ENCODE peak calls at places on chromosomes 4 and X, in ten cellular contexts. G, J, U, Q, N, I, E, F, W and C are unnamed samples.

GRCh38 chr4:15809058-15809457 is 30.9 kb downstream of the CD38 start:
- DNase-seq in G (no peak), J (no peak), U (no peak), Q (no peak), N (no peak), I (no peak), E (no peak), F (no peak), W (no peak), C (no peak)

GRCh38 chrX:148311544-148311943 is 188.9 kb upstream of the AFF2 start:
- DNase-seq in G (no peak), J (no peak), U (no peak), Q (no peak), N (no peak), I (no peak), E (no peak), F (no peak), W (no peak), C (no peak)

GRCh38 chr4:26330186-26330787 is 9.5 kb downstream of the RBPJ start:
- DNase-seq in G (no peak), J (peak), U (no peak), Q (no peak), N (no peak), I (no peak), E (peak), F (peak), W (no peak), C (no peak)

GRCh38 chr4:136319789-136320470 is 1212.4 kb downstream of the PCDH18 start:
- DNase-seq in G (no peak), J (no peak), U (peak), Q (no peak), N (no peak), I (no peak), E (no peak), F (peak), W (no peak), C (no peak)

GRCh38 chrX:119736206-119736764 is 22.1 kb upstream of the SOWAHD start:
- DNase-seq in G (no peak), J (no peak), U (no peak), Q (no peak), N (no peak), I (no peak), E (peak), F (no peak), W (no peak), C (no peak)

GRCh38 chr4:41458689-41459088 is 79.3 kb upstream of the LIMCH1 start:
- DNase-seq in G (no peak), J (no peak), U (no peak), Q (no peak), N (no peak), I (no peak), E (no peak), F (peak), W (no peak), C (no peak)

GRCh38 chr4:4714330-4714729 is 145.1 kb upstream of the MSX1 start:
- DNase-seq in G (no peak), J (no peak), U (no peak), Q (no peak), N (no peak), I (no peak), E (peak), F (no peak), W (no peak), C (no peak)

GRCh38 chr4:23337292-23337691 is 552.6 kb downstream of the PPARGC1A start:
- DNase-seq in G (no peak), J (no peak), U (no peak), Q (no peak), N (no peak), I (no peak), E (no peak), F (peak), W (no peak), C (no peak)

GRCh38 chrX:964831-965416 is 247.5 kb downstream of the CRLF2 start:
- DNase-seq in G (no peak), J (no peak), U (no peak), Q (no peak), N (no peak), I (no peak), E (no peak), F (no peak), W (no peak), C (no peak)

GRCh38 chr4:75683482-75684155 is 10.4 kb upstream of the G3BP2 start:
- DNase-seq in G (no peak), J (no peak), U (no peak), Q (no peak), N (no peak), I (no peak), E (no peak), F (no peak), W (no peak), C (no peak)

GRCh38 chrX:14873676-14874049 is 442 bp downstream of the MOSPD2 start:
- DNase-seq in G (no peak), J (peak), U (no peak), Q (no peak), N (no peak), I (no peak), E (no peak), F (no peak), W (no peak), C (no peak)

GRCh38 chrX:120468479-120468824 is 644 bp downstream of the LAMP2 start:
- DNase-seq in G (no peak), J (no peak), U (no peak), Q (no peak), N (no peak), I (no peak), E (no peak), F (no peak), W (no peak), C (no peak)

GRCh38 chr4:42411803-42412202 is 14.5 kb downstream of the SHISA3 start:
- DNase-seq in G (no peak), J (no peak), U (no peak), Q (no peak), N (no peak), I (no peak), E (no peak), F (no peak), W (no peak), C (no peak)

GRCh38 chrX:40579880-40580536 is 762 bp upstream of the ATP6AP2 start:
- DNase-seq in G (no peak), J (no peak), U (no peak), Q (no peak), N (no peak), I (no peak), E (no peak), F (no peak), W (no peak), C (no peak)

GRCh38 chr4:69830529-69831269 is 29.2 kb downstream of the SULT1E1 start:
- DNase-seq in G (peak), J (peak), U (no peak), Q (no peak), N (no peak), I (no peak), E (peak), F (peak), W (no peak), C (no peak)

GRCh38 chr4:82217986-82218715 is 155.6 kb downstream of the HNRNPD start:
- DNase-seq in G (no peak), J (peak), U (no peak), Q (no peak), N (no peak), I (no peak), E (no peak), F (peak), W (no peak), C (no peak)

GRCh38 chr4:105243446-105243845 is 96.8 kb downstream of the TET2 start:
- DNase-seq in G (no peak), J (no peak), U (no peak), Q (no peak), N (no peak), I (no peak), E (no peak), F (no peak), W (no peak), C (no peak)

GRCh38 chrX:27565992-27566391 is 24.2 kb upstream of the DCAF8L2 start:
- DNase-seq in G (no peak), J (no peak), U (no peak), Q (no peak), N (no peak), I (no peak), E (no peak), F (no peak), W (no peak), C (no peak)

GRCh38 chr4:75099321-75099720 is 166.4 kb downstream of the PARM1 start:
- DNase-seq in G (no peak), J (no peak), U (no peak), Q (no peak), N (no peak), I (no peak), E (no peak), F (peak), W (no peak), C (no peak)

GRCh38 chr4:176435891-176436499 is 116.2 kb downstream of the SPCS3 start:
- DNase-seq in G (no peak), J (no peak), U (no peak), Q (no peak), N (no peak), I (no peak), E (peak), F (no peak), W (no peak), C (no peak)

GRCh38 chr4:139476363-139476762 is 22.4 kb downstream of the RAB33B start:
- DNase-seq in G (no peak), J (no peak), U (no peak), Q (no peak), N (no peak), I (no peak), E (no peak), F (no peak), W (no peak), C (no peak)

GRCh38 chrX:10597871-10598270 is 22.5 kb downstream of the MID1 start:
- DNase-seq in G (no peak), J (no peak), U (no peak), Q (no peak), N (no peak), I (no peak), E (peak), F (peak), W (no peak), C (no peak)

GRCh38 chr4:159160242-159160641 is 57.4 kb downstream of the RAPGEF2 start:
- DNase-seq in G (no peak), J (no peak), U (no peak), Q (no peak), N (no peak), I (no peak), E (peak), F (no peak), W (no peak), C (no peak)

GRCh38 chr4:155888171-155888570 is 15.3 kb upstream of the TDO2 start:
- DNase-seq in G (no peak), J (no peak), U (no peak), Q (no peak), N (no peak), I (no peak), E (no peak), F (no peak), W (no peak), C (no peak)

GRCh38 chr4:178173771-178174170 is 731.5 kb upstream of the AGA start:
- DNase-seq in G (no peak), J (no peak), U (no peak), Q (no peak), N (no peak), I (no peak), E (no peak), F (no peak), W (no peak), C (no peak)